ENCODE peak calls at places on chromosomes 3 and 15, in seven cellular contexts. Q is GM12891; A is stimulated activated CD8-positive, alpha-beta memory T cell treated with anti-CD3 and anti-CD28 coated beads, Interleukin-4, amount 100 ng/mL, for 48 hours; N is AG09319; K is A172; L is occipital lobe; F is putamen. C is an unnamed sample.

GRCh38 chr15:98888839-98889479 is 118.6 kb downstream of the PGPEP1L start:
- DNase-seq in Q (no peak), A (no peak), N (no peak), K (peak; percentile 64), L (no peak), F (no peak), C (peak; percentile 78)

GRCh38 chr3:105688821-105689220 is 180.0 kb downstream of the CBLB start:
- DNase-seq in Q (no peak), A (no peak), N (no peak), K (no peak), L (no peak), F (no peak), C (no peak)

GRCh38 chr15:60648928-60649679 is 170.2 kb upstream of the ICE2 start:
- DNase-seq in Q (no peak), A (no peak), N (no peak), K (no peak), L (no peak), F (no peak), C (no peak)

GRCh38 chr15:99371180-99372103 is 120.2 kb downstream of the LRRC28 start:
- DNase-seq in Q (no peak), A (no peak), N (peak; percentile 8), K (no peak), L (no peak), F (no peak), C (no peak)

GRCh38 chr3:100226712-100227429 is 33.9 kb upstream of the TBC1D23 start:
- DNase-seq in Q (no peak), A (no peak), N (no peak), K (peak; percentile 77), L (no peak), F (no peak), C (peak; percentile 2)

GRCh38 chr15:59384507-59384906 is 11.8 kb upstream of the MYO1E start:
- DNase-seq in Q (no peak), A (no peak), N (no peak), K (no peak), L (no peak), F (no peak), C (no peak)

GRCh38 chr3:41848745-41849574 is 112.9 kb downstream of the ULK4 start:
- DNase-seq in Q (no peak), A (peak; percentile 31), N (no peak), K (no peak), L (no peak), F (no peak), C (no peak)

GRCh38 chr15:63364293-63365003 is 17.2 kb downstream of the CA12 start:
- DNase-seq in Q (no peak), A (no peak), N (no peak), K (no peak), L (no peak), F (no peak), C (no peak)

GRCh38 chr3:183341545-183342288 is 86.7 kb downstream of the MCF2L2 start:
- DNase-seq in Q (no peak), A (no peak), N (no peak), K (no peak), L (no peak), F (no peak), C (no peak)

GRCh38 chr3:23824699-23825444 is 19.1 kb downstream of the UBE2E1 start:
- DNase-seq in Q (no peak), A (no peak), N (no peak), K (no peak), L (no peak), F (no peak), C (no peak)

GRCh38 chr3:70763894-70764293 is 451.5 kb upstream of the MDFIC2 start:
- DNase-seq in Q (no peak), A (no peak), N (no peak), K (no peak), L (no peak), F (no peak), C (no peak)

GRCh38 chr15:91710072-91710471 is 143.4 kb upstream of the SLCO3A1 start:
- DNase-seq in Q (no peak), A (no peak), N (no peak), K (peak; percentile 29), L (no peak), F (no peak), C (no peak)

GRCh38 chr3:38721207-38721772 is 71.8 kb upstream of the SCN5A start:
- DNase-seq in Q (no peak), A (no peak), N (no peak), K (no peak), L (no peak), F (no peak), C (no peak)

C was measured in dermis blood vessel endothelial cell.